ENCODE peak calls at places on chromosomes 11 and 22, in seven cellular contexts. One of them, this sample, is unnamed. For H3K27me3, the result is how much of the 10 kb centered on the place peaks cover.

GRCh38 chr11:46727952-46728658 is 9.1 kb downstream of the F2 start:
- DNase-seq in hepatocyte: no peak
- DNase-seq in prostate gland: no peak
- DNase-seq in mesendoderm: no peak
- DNase-seq in iPS DF 6.9: no peak
- DNase-seq in endothelial cell of umbilical vein: no peak
- DNase-seq in breast epithelium: no peak
- DNase-seq in this sample: no peak

GRCh38 chr11:110992481-110992880 is 253.0 kb upstream of the POU2AF2 start:
- DNase-seq in iPS DF 6.9: no peak
- DNase-seq in hepatocyte: no peak
- DNase-seq in breast epithelium: no peak
- DNase-seq in endothelial cell of umbilical vein: no peak
- DNase-seq in mesendoderm: peak
- DNase-seq in prostate gland: no peak
- DNase-seq in this sample: no peak

GRCh38 chr11:110069158-110069737 is 23.9 kb upstream of the ZC3H12C start:
- DNase-seq in prostate gland: no peak
- DNase-seq in hepatocyte: peak
- DNase-seq in endothelial cell of umbilical vein: peak
- DNase-seq in breast epithelium: no peak
- DNase-seq in mesendoderm: no peak
- DNase-seq in iPS DF 6.9: no peak
- DNase-seq in this sample: peak

GRCh38 chr11:95257596-95257995 is 26.6 kb upstream of the SESN3 start:
- DNase-seq in prostate gland: no peak
- DNase-seq in hepatocyte: no peak
- DNase-seq in mesendoderm: no peak
- DNase-seq in iPS DF 6.9: no peak
- DNase-seq in endothelial cell of umbilical vein: no peak
- DNase-seq in breast epithelium: no peak
- DNase-seq in this sample: no peak

GRCh38 chr11:5280582-5281102 is 10.9 kb upstream of the HBE1 start:
- DNase-seq in endothelial cell of umbilical vein: peak
- DNase-seq in breast epithelium: no peak
- DNase-seq in prostate gland: no peak
- DNase-seq in mesendoderm: peak
- DNase-seq in iPS DF 6.9: no peak
- DNase-seq in hepatocyte: peak
- DNase-seq in this sample: peak

GRCh38 chr11:114821626-114822025 is 143.3 kb downstream of the NXPE2 start:
- DNase-seq in prostate gland: no peak
- DNase-seq in breast epithelium: no peak
- DNase-seq in hepatocyte: peak
- DNase-seq in mesendoderm: peak
- DNase-seq in endothelial cell of umbilical vein: no peak
- DNase-seq in iPS DF 6.9: no peak
- DNase-seq in this sample: no peak

GRCh38 chr22:41782316-41782715 is 18.2 kb upstream of the CCDC134 start:
- DNase-seq in hepatocyte: no peak
- DNase-seq in prostate gland: no peak
- DNase-seq in breast epithelium: no peak
- DNase-seq in iPS DF 6.9: no peak
- DNase-seq in mesendoderm: no peak
- DNase-seq in endothelial cell of umbilical vein: no peak
- DNase-seq in this sample: no peak

GRCh38 chr11:11620966-11621880 is 582 bp downstream of the GALNT18 start:
- DNase-seq in endothelial cell of umbilical vein: peak
- DNase-seq in prostate gland: peak
- DNase-seq in iPS DF 6.9: no peak
- DNase-seq in hepatocyte: peak
- DNase-seq in mesendoderm: no peak
- DNase-seq in breast epithelium: no peak
- DNase-seq in this sample: peak

GRCh38 chr22:27435839-27436581 is 365.5 kb downstream of the MN1 start:
- DNase-seq in iPS DF 6.9: no peak
- DNase-seq in endothelial cell of umbilical vein: peak
- DNase-seq in prostate gland: no peak
- DNase-seq in breast epithelium: no peak
- DNase-seq in mesendoderm: peak
- DNase-seq in hepatocyte: peak
- DNase-seq in this sample: peak

GRCh38 chr22:49975543-49976389 is 15.2 kb downstream of the PIM3 start:
- DNase-seq in breast epithelium: peak
- DNase-seq in hepatocyte: no peak
- DNase-seq in endothelial cell of umbilical vein: no peak
- DNase-seq in iPS DF 6.9: no peak
- DNase-seq in prostate gland: no peak
- DNase-seq in mesendoderm: peak
- DNase-seq in this sample: peak

GRCh38 chr11:6633422-6634408 is 14.5 kb upstream of the TPP1 start:
- DNase-seq in iPS DF 6.9: no peak
- DNase-seq in hepatocyte: no peak
- DNase-seq in mesendoderm: no peak
- DNase-seq in prostate gland: no peak
- DNase-seq in endothelial cell of umbilical vein: no peak
- DNase-seq in breast epithelium: no peak
- DNase-seq in this sample: no peak

GRCh38 chr11:83265331-83265730 is 20.8 kb downstream of the CCDC90B start:
- DNase-seq in iPS DF 6.9: no peak
- DNase-seq in breast epithelium: no peak
- DNase-seq in hepatocyte: no peak
- DNase-seq in mesendoderm: no peak
- DNase-seq in endothelial cell of umbilical vein: no peak
- DNase-seq in prostate gland: no peak
- DNase-seq in this sample: no peak

GRCh38 chr11:69834811-69835800 is 15.9 kb upstream of the FGF3 start:
- DNase-seq in endothelial cell of umbilical vein: no peak
- DNase-seq in iPS DF 6.9: no peak
- DNase-seq in prostate gland: no peak
- DNase-seq in mesendoderm: no peak
- DNase-seq in breast epithelium: no peak
- DNase-seq in hepatocyte: no peak
- DNase-seq in this sample: no peak

GRCh38 chr11:67030976-67031375 is 8.0 kb downstream of the SYT12 start:
- DNase-seq in hepatocyte: no peak
- DNase-seq in endothelial cell of umbilical vein: no peak
- DNase-seq in iPS DF 6.9: no peak
- DNase-seq in prostate gland: no peak
- DNase-seq in breast epithelium: no peak
- DNase-seq in mesendoderm: peak
- DNase-seq in this sample: no peak

GRCh38 chr22:50206599-50206998 is 5.8 kb downstream of the SELENOO start:
- DNase-seq in iPS DF 6.9: no peak
- DNase-seq in endothelial cell of umbilical vein: peak
- DNase-seq in mesendoderm: peak
- DNase-seq in hepatocyte: peak
- DNase-seq in breast epithelium: no peak
- DNase-seq in prostate gland: no peak
- DNase-seq in this sample: peak

GRCh38 chr11:44752262-44752661 is 25.5 kb downstream of the TSPAN18 start:
- DNase-seq in prostate gland: no peak
- DNase-seq in endothelial cell of umbilical vein: no peak
- DNase-seq in breast epithelium: no peak
- DNase-seq in mesendoderm: no peak
- DNase-seq in hepatocyte: no peak
- DNase-seq in iPS DF 6.9: no peak
- DNase-seq in this sample: no peak

GRCh38 chr11:44750440-44751005 is 23.8 kb downstream of the TSPAN18 start:
- DNase-seq in endothelial cell of umbilical vein: no peak
- DNase-seq in prostate gland: no peak
- DNase-seq in breast epithelium: no peak
- DNase-seq in hepatocyte: no peak
- DNase-seq in iPS DF 6.9: no peak
- DNase-seq in mesendoderm: no peak
- DNase-seq in this sample: peak

GRCh38 chr11:44752727-44753126 is 26.0 kb downstream of the TSPAN18 start:
- DNase-seq in endothelial cell of umbilical vein: no peak
- DNase-seq in mesendoderm: no peak
- DNase-seq in breast epithelium: no peak
- DNase-seq in prostate gland: no peak
- DNase-seq in hepatocyte: no peak
- DNase-seq in iPS DF 6.9: no peak
- DNase-seq in this sample: no peak

GRCh38 chr11:44749160-44749559 is 22.4 kb downstream of the TSPAN18 start:
- DNase-seq in prostate gland: no peak
- DNase-seq in breast epithelium: no peak
- DNase-seq in mesendoderm: no peak
- DNase-seq in hepatocyte: no peak
- DNase-seq in iPS DF 6.9: no peak
- DNase-seq in endothelial cell of umbilical vein: no peak
- DNase-seq in this sample: no peak

DNA sequence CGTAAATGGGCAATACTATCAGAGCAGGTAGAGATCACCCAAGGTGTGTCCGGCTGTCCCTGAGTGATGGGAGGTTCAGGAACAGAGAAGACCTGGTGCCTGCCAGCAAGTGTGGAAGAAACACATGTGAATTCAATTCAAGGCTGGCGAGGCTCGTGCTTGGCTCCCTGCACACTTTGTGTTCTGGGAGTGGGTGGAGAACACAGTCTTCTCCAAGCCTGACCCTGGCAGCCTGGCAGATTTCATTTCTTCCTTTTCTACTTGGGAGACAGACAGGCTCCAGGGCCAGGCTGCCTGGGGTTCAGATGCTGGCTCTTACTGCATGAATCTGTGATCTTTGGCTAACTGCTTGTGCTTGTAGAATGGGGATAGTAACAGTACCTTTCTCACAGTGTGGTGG is 24.3 kb downstream of the TSPAN18 start:
- DNase-seq in endothelial cell of umbilical vein: no peak
- DNase-seq in breast epithelium: no peak
- DNase-seq in prostate gland: no peak
- DNase-seq in mesendoderm: no peak
- DNase-seq in iPS DF 6.9: no peak
- DNase-seq in hepatocyte: no peak
- DNase-seq in this sample: peak
- H3K27me3 ChIP-seq in endothelial cell of umbilical vein: under half
- H3K27me3 ChIP-seq in breast epithelium: under half
- H3K27me3 ChIP-seq in prostate gland: under half
- H3K27me3 ChIP-seq in mesendoderm: under half
- H3K27me3 ChIP-seq in iPS DF 6.9: under half
- H3K27me3 ChIP-seq in hepatocyte: under half
- H3K27me3 ChIP-seq in this sample: under half

DNA sequence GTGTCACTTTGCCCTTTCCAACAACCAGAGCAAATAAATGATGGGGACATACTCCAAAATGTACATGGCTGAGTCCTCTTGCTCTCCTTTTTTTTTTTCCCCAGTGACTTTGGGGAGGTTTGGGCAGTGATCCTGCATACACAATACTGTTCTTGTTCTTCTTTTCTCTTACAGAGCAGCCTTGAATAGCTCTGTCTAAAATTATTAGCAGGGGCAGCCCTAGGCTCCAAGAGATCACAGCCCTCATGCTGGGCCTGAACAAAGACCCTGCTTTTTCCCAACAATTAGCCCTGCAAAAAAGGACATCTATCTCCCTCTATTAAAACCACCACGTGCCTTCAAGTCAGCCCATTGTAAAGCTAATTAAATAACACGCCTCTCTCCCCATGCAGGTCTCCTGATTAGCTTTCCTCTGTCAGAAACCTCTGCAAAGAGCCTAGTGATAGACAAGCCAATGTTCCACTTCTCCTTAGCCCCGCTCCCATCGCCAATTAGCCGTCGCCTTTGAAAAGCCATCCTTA is 54.7 kb downstream of the ETS1 start:
- DNase-seq in breast epithelium: no peak
- DNase-seq in iPS DF 6.9: no peak
- DNase-seq in hepatocyte: no peak
- DNase-seq in prostate gland: no peak
- DNase-seq in endothelial cell of umbilical vein: no peak
- DNase-seq in mesendoderm: peak
- DNase-seq in this sample: no peak
- H3K27ac ChIP-seq in breast epithelium: peak
- H3K27ac ChIP-seq in iPS DF 6.9: no peak
- H3K27ac ChIP-seq in hepatocyte: no peak
- H3K27ac ChIP-seq in prostate gland: no peak
- H3K27ac ChIP-seq in endothelial cell of umbilical vein: no peak
- H3K27ac ChIP-seq in mesendoderm: peak
- H3K27ac ChIP-seq in this sample: no peak

GRCh38 chr11:71301046-71301857 is 48.9 kb upstream of the SHANK2 start:
- DNase-seq in hepatocyte: no peak
- DNase-seq in iPS DF 6.9: no peak
- DNase-seq in prostate gland: no peak
- DNase-seq in endothelial cell of umbilical vein: no peak
- DNase-seq in mesendoderm: no peak
- DNase-seq in breast epithelium: peak
- DNase-seq in this sample: no peak

GRCh38 chr11:71300187-71300586 is 47.8 kb upstream of the SHANK2 start:
- DNase-seq in endothelial cell of umbilical vein: no peak
- DNase-seq in hepatocyte: no peak
- DNase-seq in mesendoderm: no peak
- DNase-seq in iPS DF 6.9: no peak
- DNase-seq in prostate gland: no peak
- DNase-seq in breast epithelium: no peak
- DNase-seq in this sample: no peak

GRCh38 chr11:71298761-71299181 is 46.4 kb upstream of the SHANK2 start:
- DNase-seq in hepatocyte: no peak
- DNase-seq in iPS DF 6.9: no peak
- DNase-seq in endothelial cell of umbilical vein: no peak
- DNase-seq in breast epithelium: peak
- DNase-seq in mesendoderm: no peak
- DNase-seq in prostate gland: peak
- DNase-seq in this sample: no peak

GRCh38 chr11:71294846-71295600 is 42.6 kb upstream of the SHANK2 start:
- DNase-seq in mesendoderm: no peak
- DNase-seq in hepatocyte: no peak
- DNase-seq in prostate gland: peak
- DNase-seq in breast epithelium: no peak
- DNase-seq in iPS DF 6.9: no peak
- DNase-seq in endothelial cell of umbilical vein: no peak
- DNase-seq in this sample: no peak

DNA sequence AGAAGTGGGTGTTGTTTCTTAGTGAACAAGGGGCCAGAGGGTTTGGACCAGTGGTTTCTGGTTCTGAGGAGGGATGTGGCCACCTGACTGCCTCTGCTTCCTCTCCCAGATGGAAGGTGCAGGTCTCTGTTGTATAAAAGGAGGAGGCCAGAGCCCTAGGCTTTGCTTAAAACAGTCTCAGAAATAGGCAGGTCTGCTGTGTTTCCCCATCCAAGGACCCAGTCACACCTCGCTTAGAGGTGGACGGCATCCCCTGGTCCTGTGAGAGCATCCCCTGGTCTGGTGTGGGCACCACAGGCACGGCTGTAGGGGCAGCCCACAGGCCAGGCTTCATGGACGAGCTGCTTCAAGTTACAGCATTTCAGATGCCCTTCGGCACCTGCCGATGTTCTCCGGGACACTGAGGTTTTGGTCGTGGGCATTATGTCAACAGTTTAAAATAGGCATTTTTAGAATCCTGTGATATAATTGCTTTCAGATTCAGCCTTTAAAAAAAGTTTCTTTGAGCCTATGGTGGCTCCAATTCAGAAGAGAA is 45.7 kb upstream of the SHANK2 start:
- DNase-seq in breast epithelium: no peak
- DNase-seq in hepatocyte: no peak
- DNase-seq in endothelial cell of umbilical vein: no peak
- DNase-seq in mesendoderm: no peak
- DNase-seq in iPS DF 6.9: no peak
- DNase-seq in prostate gland: peak
- DNase-seq in this sample: no peak
- H3K27me3 ChIP-seq in breast epithelium: under half
- H3K27me3 ChIP-seq in hepatocyte: under half
- H3K27me3 ChIP-seq in endothelial cell of umbilical vein: under half
- H3K27me3 ChIP-seq in mesendoderm: under half
- H3K27me3 ChIP-seq in iPS DF 6.9: under half
- H3K27me3 ChIP-seq in prostate gland: under half
- H3K27me3 ChIP-seq in this sample: under half

GRCh38 chr22:40410731-40411505 is 40.5 kb downstream of the SGSM3 start:
- DNase-seq in prostate gland: no peak
- DNase-seq in breast epithelium: no peak
- DNase-seq in endothelial cell of umbilical vein: no peak
- DNase-seq in hepatocyte: no peak
- DNase-seq in iPS DF 6.9: no peak
- DNase-seq in mesendoderm: no peak
- DNase-seq in this sample: no peak
- H3K27ac ChIP-seq in prostate gland: no peak
- H3K27ac ChIP-seq in breast epithelium: peak
- H3K27ac ChIP-seq in endothelial cell of umbilical vein: no peak
- H3K27ac ChIP-seq in hepatocyte: no peak
- H3K27ac ChIP-seq in iPS DF 6.9: no peak
- H3K27ac ChIP-seq in mesendoderm: no peak
- H3K27ac ChIP-seq in this sample: no peak